ENCODE peak calls at places on chromosomes 7 and 10, in eight cellular contexts. L is astrocyte, W is BJ, O is thoracic aorta, Q is H7, U is AG04450, J is uterus, P is prostate gland. C is an unnamed sample.

GRCh38 chr10:121296856-121297255 is 301.4 kb downstream of the FGFR2 start:
- DNase-seq in L (no peak), W (no peak), O (no peak), Q (no peak), U (no peak), J (no peak), P (no peak), C (no peak)

GRCh38 chr10:127174866-127175265 is 21.5 kb downstream of the INSYN2A start:
- DNase-seq in L (no peak), W (no peak), O (no peak), Q (no peak), U (no peak), J (no peak), P (no peak), C (no peak)

GRCh38 chr10:86046845-86047460 is 319.6 kb downstream of the GRID1 start:
- DNase-seq in L (no peak), W (no peak), O (no peak), Q (no peak), U (no peak), J (no peak), P (no peak), C (no peak)

GRCh38 chr10:15146366-15146765 is 22.1 kb downstream of the NMT2 start:
- DNase-seq in L (no peak), W (no peak), O (no peak), Q (peak; percentile 35), U (no peak), J (no peak), P (no peak), C (no peak)

GRCh38 chr7:95190515-95190914 is 133.8 kb downstream of the PON1 start:
- DNase-seq in L (no peak), W (no peak), O (no peak), Q (peak; percentile 2), U (no peak), J (no peak), P (no peak), C (no peak)

GRCh38 chr10:63236113-63236935 is 103.2 kb downstream of the NRBF2 start:
- DNase-seq in L (peak; percentile 93), W (peak; percentile 89), O (no peak), Q (no peak), U (peak; percentile 80), J (peak; percentile 48), P (peak; percentile 41), C (no peak)

GRCh38 chr7:77235280-77235679 is 35.7 kb upstream of the FGL2 start:
- DNase-seq in L (peak; percentile 21), W (no peak), O (no peak), Q (no peak), U (no peak), J (no peak), P (no peak), C (no peak)

GRCh38 chr7:136956671-136957070 is 88.2 kb downstream of the CHRM2 start:
- DNase-seq in L (peak; percentile 55), W (no peak), O (no peak), Q (no peak), U (no peak), J (no peak), P (no peak), C (no peak)

GRCh38 chr10:30493609-30494530 is 59.9 kb downstream of the MAP3K8 start:
- DNase-seq in L (peak; percentile 42), W (peak; percentile 7), O (peak; percentile 53), Q (no peak), U (no peak), J (peak; percentile 21), P (no peak), C (peak; percentile 87)
- H3K4me3 ChIP-seq in L (no peak overlapping the region), W (no peak overlapping the region), O (no peak overlapping the region), Q (no peak overlapping the region), U (no peak overlapping the region), J (no peak overlapping the region), P (no peak overlapping the region), C (no peak overlapping the region)

GRCh38 chr10:117553171-117553814 is 10.7 kb downstream of the EMX2 start:
- DNase-seq in L (no peak), W (no peak), O (no peak), Q (peak; percentile 79), U (no peak), J (peak; percentile 68), P (no peak), C (no peak)
- H3K4me3 ChIP-seq in L (no peak overlapping the region), W (no peak overlapping the region), O (no peak overlapping the region), Q (peak overlapping the region; percentile 14), U (no peak overlapping the region), J (peak overlapping the region; percentile 40), P (no peak overlapping the region), C (no peak overlapping the region)

GRCh38 chr10:70169011-70169410 is 1.3 kb downstream of the SAR1A start:
- DNase-seq in L (no peak), W (no peak), O (no peak), Q (no peak), U (no peak), J (no peak), P (no peak), C (no peak)
- H3K4me3 ChIP-seq in L (peak overlapping the region; percentile 100), W (peak overlapping the region; percentile 82), O (peak overlapping the region; percentile 89), Q (peak overlapping the region; percentile 91), U (peak overlapping the region; percentile 99), J (peak overlapping the region; percentile 95), P (peak overlapping the region; percentile 84), C (peak overlapping the region; percentile 78)

GRCh38 chr7:100584046-100584676 is 1.8 kb downstream of the LRCH4 start:
- DNase-seq in L (no peak), W (no peak), O (no peak), Q (no peak), U (no peak), J (no peak), P (no peak), C (no peak)

GRCh38 chr7:100580466-100581283 is 5.3 kb downstream of the LRCH4 start:
- DNase-seq in L (no peak), W (no peak), O (no peak), Q (no peak), U (no peak), J (no peak), P (no peak), C (no peak)

GRCh38 chr7:100582041-100582579 is 3.8 kb downstream of the LRCH4 start:
- DNase-seq in L (no peak), W (no peak), O (no peak), Q (no peak), U (no peak), J (no peak), P (peak; percentile 78), C (peak; percentile 72)

GRCh38 chr7:100583132-100584045 is 2.5 kb downstream of the LRCH4 start:
- DNase-seq in L (no peak), W (no peak), O (no peak), Q (no peak), U (no peak), J (no peak), P (peak; percentile 35), C (peak; percentile 92)

DNA sequence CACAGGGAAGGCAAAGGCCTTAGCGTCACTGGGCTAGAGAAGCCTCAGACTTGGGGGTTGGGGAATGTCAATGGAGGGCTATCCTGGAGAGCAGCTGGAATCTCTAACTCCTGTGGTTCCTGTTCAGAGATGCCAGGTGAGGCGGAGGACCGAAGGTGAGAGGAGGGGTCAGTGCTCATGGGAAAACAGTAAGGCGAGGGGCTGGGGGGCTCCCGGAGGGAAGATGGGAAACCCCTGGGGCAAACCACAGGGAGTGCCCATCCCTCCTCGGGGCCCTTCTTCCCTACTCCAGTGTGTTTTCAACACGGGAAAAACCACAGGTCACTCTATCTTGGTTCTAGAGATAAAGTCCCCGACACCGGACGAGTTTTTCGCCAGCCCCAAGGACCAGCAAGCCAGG is 3.3 kb downstream of the LRCH4 start:
- DNase-seq in L (no peak), W (no peak), O (no peak), Q (no peak), U (no peak), J (no peak), P (no peak), C (no peak)
- H3K4me3 ChIP-seq in L (no peak overlapping the region), W (no peak overlapping the region), O (no peak overlapping the region), Q (no peak overlapping the region), U (peak overlapping the region; percentile 99), J (no peak overlapping the region), P (no peak overlapping the region), C (no peak overlapping the region)

DNA sequence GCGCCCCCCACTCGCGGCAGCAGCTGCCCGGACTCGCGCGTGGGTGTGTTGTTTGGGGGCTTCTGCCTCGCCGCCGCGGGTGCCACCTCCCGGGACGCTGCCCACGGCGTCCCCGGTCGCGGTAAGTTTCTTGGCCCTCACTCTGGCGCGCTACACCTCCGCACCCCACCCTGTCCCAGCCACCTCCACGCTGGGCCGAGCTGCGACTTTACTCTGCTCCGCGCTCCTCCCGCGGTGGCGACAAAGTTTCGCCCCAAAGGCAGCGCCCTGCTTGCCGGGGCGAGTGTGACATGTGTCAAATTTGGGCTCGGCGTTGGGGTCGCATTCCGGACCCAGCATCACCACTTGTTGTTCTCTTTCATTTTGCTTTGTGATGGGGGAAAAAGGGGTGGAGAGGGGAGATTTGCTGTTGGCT is 167.7 kb upstream of the PPP1R3A start:
- DNase-seq in L (no peak), W (no peak), O (no peak), Q (peak; percentile 48), U (no peak), J (peak; percentile 16), P (peak; percentile 16), C (peak; percentile 39)
- H3K4me3 ChIP-seq in L (peak overlapping the region; percentile 87), W (peak overlapping the region; percentile 65), O (peak overlapping the region; percentile 79), Q (peak overlapping the region; percentile 62), U (peak overlapping the region; percentile 79), J (peak overlapping the region; percentile 59), P (peak overlapping the region; percentile 50), C (peak overlapping the region; percentile 51)

GRCh38 chr10:35334297-35334696 is 2.0 kb upstream of the CCNY start:
- DNase-seq in L (no peak), W (no peak), O (no peak), Q (no peak), U (no peak), J (no peak), P (no peak), C (no peak)

GRCh38 chr10:35328404-35329037 is 7.8 kb upstream of the CCNY start:
- DNase-seq in L (peak; percentile 95), W (peak; percentile 25), O (no peak), Q (no peak), U (peak; percentile 65), J (no peak), P (no peak), C (no peak)

GRCh38 chr10:35335133-35335532 is 1.2 kb upstream of the CCNY start:
- DNase-seq in L (peak; percentile 25), W (no peak), O (no peak), Q (no peak), U (no peak), J (no peak), P (no peak), C (no peak)

GRCh38 chr10:35329520-35329919 is 6.8 kb upstream of the CCNY start:
- DNase-seq in L (no peak), W (no peak), O (no peak), Q (peak; percentile 48), U (no peak), J (no peak), P (no peak), C (no peak)

DNA sequence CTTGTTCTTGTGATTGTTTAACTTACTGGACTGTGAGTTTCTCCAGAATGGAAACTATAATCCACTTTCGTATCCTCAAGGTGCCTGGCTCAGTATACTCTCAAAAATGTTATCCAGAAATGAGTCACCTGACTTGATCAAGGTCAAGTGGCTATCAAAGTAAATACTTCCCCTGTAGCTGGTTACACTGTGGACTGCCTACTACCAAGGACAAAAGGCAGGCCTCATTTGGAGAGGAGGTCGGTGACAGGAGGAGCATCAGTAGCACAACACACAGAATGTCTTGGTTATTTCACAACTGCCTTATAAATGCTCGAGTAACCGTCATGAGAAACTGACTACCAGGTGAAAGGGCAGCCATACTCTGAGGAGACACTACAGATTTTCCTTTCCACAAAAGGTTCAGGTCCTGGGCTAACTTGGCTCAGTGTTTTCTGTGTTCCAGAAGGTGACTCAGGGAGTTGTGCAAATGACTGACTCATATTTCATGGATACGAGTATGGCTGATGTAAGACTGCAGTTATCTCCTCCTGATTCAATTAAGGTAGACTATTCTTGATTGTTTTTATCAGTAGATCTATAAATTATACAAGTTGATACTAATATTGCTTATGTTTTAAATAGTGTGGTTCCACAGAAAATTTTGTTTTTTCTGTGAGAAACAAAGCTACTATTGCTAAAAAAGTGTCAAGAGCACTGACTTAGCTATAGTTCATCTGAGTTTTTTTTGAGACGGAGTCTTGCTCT is 4.2 kb upstream of the CCNY start:
- DNase-seq in L (peak; percentile 94), W (peak; percentile 56), O (no peak), Q (no peak), U (peak; percentile 66), J (peak; percentile 43), P (no peak), C (no peak)
- H3K4me3 ChIP-seq in L (no peak overlapping the region), W (no peak overlapping the region), O (no peak overlapping the region), Q (no peak overlapping the region), U (no peak overlapping the region), J (no peak overlapping the region), P (no peak overlapping the region), C (no peak overlapping the region)

C was measured in left lung.